ENCODE peak calls at places on chromosome 11, in four cellular contexts. P, U, O and Q are unnamed samples.

GRCh38 chr11:77147036-77147315 is 18.9 kb downstream of the MYO7A start:
- DNase-seq in P (no peak), U (no peak), O (no peak), Q (no peak)

GRCh38 chr11:122050021-122050710 is 65.8 kb downstream of the BLID start:
- DNase-seq in P (no peak), U (no peak), O (no peak), Q (no peak)

GRCh38 chr11:26717761-26718160 is 4.1 kb downstream of the SLC5A12 start:
- DNase-seq in P (no peak), U (no peak), O (no peak), Q (no peak)

GRCh38 chr11:46342237-46342636 is 5.0 kb upstream of the DGKZ start:
- DNase-seq in P (no peak), U (no peak), O (no peak), Q (no peak)

GRCh38 chr11:72224587-72225410 is at the start of gene INPPL1:
- DNase-seq in P (peak; percentile 69), U (no peak), O (no peak), Q (no peak)

GRCh38 chr11:131816046-131816445 is 445.6 kb downstream of the NTM start:
- DNase-seq in P (no peak), U (no peak), O (no peak), Q (no peak)

GRCh38 chr11:46697303-46697702 is 3.1 kb downstream of the ARHGAP1 start:
- DNase-seq in P (no peak), U (no peak), O (no peak), Q (no peak)

GRCh38 chr11:2310073-2310785 is 8.4 kb downstream of the TSPAN32 start:
- DNase-seq in P (no peak), U (no peak), O (no peak), Q (no peak)

GRCh38 chr11:72860010-72860409 is 45.8 kb downstream of the ATG16L2 start:
- DNase-seq in P (no peak), U (no peak), O (no peak), Q (no peak)

GRCh38 chr11:117670443-117670842 is 126.6 kb downstream of the DSCAML1 start:
- DNase-seq in P (no peak), U (no peak), O (no peak), Q (no peak)

GRCh38 chr11:69817265-69818236 is 1.7 kb downstream of the FGF3 start:
- DNase-seq in P (no peak), U (no peak), O (no peak), Q (no peak)

GRCh38 chr11:63543711-63544110 is 7.1 kb downstream of the PLAAT4 start:
- DNase-seq in P (no peak), U (no peak), O (no peak), Q (no peak)

GRCh38 chr11:66612458-66612857 is 4.0 kb upstream of the RBM14 start:
- DNase-seq in P (no peak), U (no peak), O (no peak), Q (no peak)

GRCh38 chr11:15624701-15625100 is 510.0 kb downstream of the INSC start:
- DNase-seq in P (no peak), U (no peak), O (no peak), Q (no peak)

GRCh38 chr11:123272565-123272964 is 77.5 kb upstream of the CLMP start:
- DNase-seq in P (no peak), U (no peak), O (no peak), Q (no peak)

GRCh38 chr11:108947654-108948570 is 283.0 kb downstream of the DDX10 start:
- DNase-seq in P (peak; percentile 34), U (peak; percentile 79), O (no peak), Q (no peak)

GRCh38 chr11:47204633-47204989 is 10.2 kb upstream of the DDB2 start:
- DNase-seq in P (peak; percentile 62), U (peak; percentile 80), O (no peak), Q (no peak)

GRCh38 chr11:830295-831131 is 2.2 kb upstream of the CD151 start:
- DNase-seq in P (peak; percentile 83), U (no peak), O (peak; percentile 44), Q (no peak)

GRCh38 chr11:73003083-73003482 is 139.0 kb downstream of the FCHSD2 start:
- DNase-seq in P (no peak), U (no peak), O (no peak), Q (no peak)

GRCh38 chr11:125241104-125241503 is 76.6 kb downstream of the PKNOX2 start:
- DNase-seq in P (no peak), U (no peak), O (no peak), Q (no peak)

GRCh38 chr11:67583319-67584204 is at the start of gene GSTP1:
- DNase-seq in P (peak; percentile 97), U (peak; percentile 93), O (peak; percentile 71), Q (peak; percentile 92)

GRCh38 chr11:20367313-20367948 is 3.9 kb downstream of the HTATIP2 start:
- DNase-seq in P (peak; percentile 85), U (peak; percentile 91), O (peak; percentile 31), Q (no peak)

GRCh38 chr11:90874971-90875370 is 652.1 kb upstream of the CHORDC1 start:
- DNase-seq in P (no peak), U (no peak), O (no peak), Q (no peak)

GRCh38 chr11:134597452-134597851 is 185.4 kb upstream of the B3GAT1 start:
- DNase-seq in P (no peak), U (no peak), O (no peak), Q (peak; percentile 70)

GRCh38 chr11:12840871-12841516 is 166.8 kb downstream of the TEAD1 start:
- DNase-seq in P (no peak), U (peak; percentile 48), O (no peak), Q (no peak)

GRCh38 chr11:66464916-66465315 is 1.8 kb upstream of the PELI3 start:
- DNase-seq in P (no peak), U (no peak), O (no peak), Q (no peak)

GRCh38 chr11:70763606-70764005 is 365.3 kb downstream of the CTTN start:
- DNase-seq in P (peak; percentile 43), U (no peak), O (no peak), Q (no peak)

GRCh38 chr11:9208726-9209501 is 56.2 kb downstream of the DENND5A start:
- DNase-seq in P (no peak), U (peak; percentile 13), O (no peak), Q (no peak)

GRCh38 chr11:84788220-84788619 is 838.9 kb downstream of the DLG2 start:
- DNase-seq in P (no peak), U (no peak), O (no peak), Q (no peak)

GRCh38 chr11:102111011-102111786 is 952 bp downstream of the YAP1 start:
- DNase-seq in P (peak; percentile 89), U (peak; percentile 78), O (no peak), Q (peak; percentile 89)

GRCh38 chr11:65851083-65851579 is 6.8 kb downstream of the CFL1 start:
- DNase-seq in P (no peak), U (peak; percentile 66), O (no peak), Q (no peak)

GRCh38 chr11:72191961-72192381 is at the start of gene FOLR1:
- DNase-seq in P (no peak), U (no peak), O (no peak), Q (no peak)